ENCODE peak calls at places on chromosomes 6 and 20, in seven cellular contexts. B is breast epithelium, W is HCT116, Y is lung, Q is left ventricle myocardium inferior, P is stomach, U is ovary. A is an unnamed sample. For H3K4me1, the result is how much of the 10 kb centered on the place peaks cover.

GRCh38 chr6:113055998-113056397 is 708.9 kb downstream of the RFPL4B start:
- DNase-seq in U (no peak), Q (no peak), W (no peak), B (no peak), P (no peak), Y (no peak), A (no peak)

GRCh38 chr6:40536442-40536841 is 50.7 kb downstream of the LRFN2 start:
- DNase-seq in Y (no peak), P (no peak), U (no peak), Q (no peak), B (no peak), W (no peak), A (no peak)

GRCh38 chr20:32037929-32038328 is 14.1 kb upstream of the HCK start:
- DNase-seq in W (no peak), Q (no peak), B (no peak), Y (no peak), U (no peak), P (no peak), A (no peak)

GRCh38 chr20:50548396-50548795 is 38.2 kb downstream of the PTPN1 start:
- DNase-seq in Y (peak), W (no peak), U (no peak), Q (no peak), P (no peak), B (no peak), A (no peak)

GRCh38 chr6:138719011-138719635 is 54.4 kb upstream of the CCDC28A start:
- DNase-seq in P (no peak), W (no peak), B (no peak), U (no peak), Q (no peak), Y (no peak), A (no peak)

GRCh38 chr6:113649276-113649675 is 207.9 kb upstream of the MARCKS start:
- DNase-seq in Y (peak), W (no peak), Q (no peak), B (peak), P (no peak), U (no peak), A (no peak)

GRCh38 chr6:110561016-110561396 is 84.6 kb upstream of the SLC22A16 start:
- DNase-seq in P (no peak), Y (no peak), Q (no peak), B (no peak), W (no peak), U (no peak), A (no peak)

GRCh38 chr6:54586251-54586650 is 260.3 kb upstream of the FAM83B start:
- DNase-seq in Q (no peak), U (no peak), B (no peak), Y (no peak), P (no peak), W (no peak), A (no peak)

GRCh38 chr20:4384961-4385360 is 336.7 kb upstream of the PRND start:
- DNase-seq in W (no peak), B (no peak), Q (no peak), P (no peak), Y (no peak), U (no peak), A (no peak)

GRCh38 chr20:2455771-2456497 is 14.7 kb downstream of the SNRPB start:
- DNase-seq in U (no peak), W (no peak), B (no peak), Y (no peak), P (no peak), Q (no peak), A (no peak)

GRCh38 chr20:46173652-46174468 is 55.7 kb downstream of the CD40 start:
- DNase-seq in P (no peak), Q (no peak), W (no peak), B (no peak), Y (no peak), U (no peak), A (no peak)
- H3K4me3 ChIP-seq in P (no peak), Q (no peak), W (no peak), B (peak), Y (no peak), U (no peak), A (no peak)

DNA sequence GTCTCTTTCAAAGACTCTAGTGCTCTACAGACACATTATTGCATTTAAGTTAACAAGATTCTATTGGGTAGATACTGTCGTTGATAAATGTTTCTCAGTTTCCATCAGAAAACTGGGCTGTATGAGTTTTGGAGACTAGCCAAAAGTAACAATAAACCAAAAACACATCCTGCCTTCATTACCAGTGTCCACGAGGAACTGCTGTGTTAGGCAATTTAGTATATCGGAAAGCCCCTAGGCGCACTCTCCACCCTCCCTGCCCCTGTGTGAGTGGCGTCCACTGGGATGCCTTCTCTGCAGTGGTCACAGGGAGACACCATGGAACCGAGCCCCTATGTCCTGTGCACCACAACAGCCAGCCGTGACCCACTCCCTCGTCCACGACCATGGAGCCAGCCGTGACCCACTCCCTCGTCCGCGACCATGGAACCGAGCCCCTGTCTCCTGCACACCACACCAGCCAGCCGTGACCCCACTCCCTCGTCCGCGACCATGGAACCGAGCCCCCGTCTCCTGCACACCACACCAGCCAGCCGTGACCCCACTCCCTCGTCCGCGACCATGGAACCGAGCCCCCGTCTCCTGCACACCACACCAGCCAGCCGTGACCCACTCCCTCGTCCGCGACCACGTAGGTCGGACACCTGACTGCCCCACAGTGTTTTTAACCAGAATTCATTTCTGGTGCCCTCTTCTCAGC is 35.3 kb downstream of the DLL1 start:
- DNase-seq in U (no peak), W (no peak), P (no peak), Y (no peak), Q (no peak), B (no peak), A (no peak)
- TF ChIP-seq CTCF in U (no peak), W (no peak), P (no peak), Y (no peak), Q (no peak), B (no peak), A (no peak)

DNA sequence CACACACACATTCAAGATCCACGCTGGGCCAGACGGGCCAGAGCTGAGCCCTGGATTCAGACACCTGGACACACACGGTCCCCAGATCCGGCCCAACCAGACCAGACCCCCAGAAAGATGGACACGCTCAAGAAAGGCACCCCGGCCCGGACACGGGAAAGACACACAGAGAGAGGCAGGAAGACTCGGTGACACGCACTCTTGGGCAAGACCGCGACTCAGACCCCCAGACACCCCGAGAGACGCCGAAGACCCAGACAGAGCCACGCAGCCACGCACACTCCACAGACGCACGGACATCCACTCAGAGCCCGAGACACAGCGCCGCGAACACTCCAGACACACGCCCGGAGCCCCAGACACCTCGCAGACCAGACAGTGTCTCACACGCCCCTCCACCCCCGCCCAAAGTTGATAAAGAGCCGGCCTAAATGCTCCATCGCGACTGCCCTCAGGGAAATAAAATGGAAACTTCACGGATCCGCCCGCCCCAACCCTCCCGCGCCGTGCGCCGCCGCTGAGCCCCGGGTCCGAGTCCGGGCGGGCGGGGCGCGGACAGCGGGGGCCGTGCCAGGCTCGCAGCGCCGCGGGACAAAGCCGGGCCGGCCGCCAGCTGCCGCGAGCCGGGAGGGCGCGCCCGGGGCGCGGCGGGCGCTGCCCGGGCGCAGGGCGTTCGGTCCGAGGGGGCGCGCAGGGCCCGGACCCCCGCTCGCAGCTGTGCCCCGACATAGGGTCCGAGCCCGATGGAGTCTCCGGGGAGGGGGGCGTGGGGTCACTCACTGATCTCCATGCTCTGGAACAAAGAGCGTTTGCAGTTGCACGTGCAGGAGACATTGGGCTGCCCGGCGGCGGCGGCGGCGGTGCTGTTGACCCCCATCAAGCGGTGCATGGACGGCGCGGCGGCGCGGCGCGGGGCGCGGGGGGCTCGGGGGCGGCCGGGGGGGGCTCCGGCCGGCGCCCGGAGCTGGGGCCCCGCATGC is 831 bp downstream of the PMEPA1 start:
- DNase-seq in W (no peak), B (no peak), U (peak), Q (peak), P (no peak), Y (no peak), A (no peak)
- H3K4me1 ChIP-seq in W (under half), B (under half), U (under half), Q (half or more), P (under half), Y (under half), A (under half)

DNA sequence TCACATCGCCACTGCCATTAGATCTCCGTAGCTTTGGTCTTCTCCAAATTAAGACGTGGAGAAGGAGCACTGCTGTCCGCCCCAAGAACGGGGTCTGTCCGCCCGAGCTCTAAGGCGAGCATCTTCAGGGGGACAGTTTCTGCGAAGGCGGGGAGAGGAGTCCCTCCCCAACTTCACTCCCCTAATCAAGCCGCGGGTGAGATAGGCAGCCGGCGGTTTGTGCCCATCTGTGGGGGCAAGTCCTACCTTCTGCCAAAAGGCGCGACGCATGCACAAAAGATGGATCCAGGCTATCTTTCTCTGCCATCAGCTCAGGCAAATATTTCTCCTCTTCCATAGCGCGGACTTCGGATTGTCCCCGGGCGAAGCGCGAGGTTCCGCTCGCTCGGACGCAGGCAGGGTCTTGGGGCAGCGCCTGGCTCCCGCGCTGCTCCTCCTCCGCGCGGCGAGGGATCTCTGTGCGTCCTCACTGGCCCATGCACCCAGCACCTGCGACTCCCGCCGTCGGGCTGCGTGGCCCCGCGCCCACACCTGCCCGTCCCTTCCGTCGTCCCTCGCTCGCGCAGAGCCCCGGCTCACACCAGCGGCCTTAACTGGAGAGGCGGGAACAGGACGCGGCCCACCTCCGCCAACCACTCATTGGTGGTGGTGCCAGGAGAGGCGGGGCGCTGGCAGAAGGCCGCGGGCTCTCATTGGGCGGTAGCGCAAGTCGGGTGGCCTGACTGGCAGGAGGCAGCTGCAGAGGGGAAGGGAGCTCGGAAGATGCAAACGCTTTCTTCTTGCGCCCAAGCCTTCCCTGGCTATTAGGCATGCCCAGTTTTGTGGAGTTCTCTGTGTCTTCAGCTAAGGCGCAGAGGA is at the start of gene KHDRBS2:
- DNase-seq in W (no peak), Q (peak), P (peak), Y (peak), U (peak), B (peak), A (peak)
- H3K4me3 ChIP-seq in W (no peak), Q (peak), P (peak), Y (peak), U (peak), B (peak), A (peak)

GRCh38 chr6:87837444-87837843 is 135.4 kb upstream of the AKIRIN2 start:
- DNase-seq in U (no peak), Y (no peak), Q (no peak), P (no peak), B (no peak), W (no peak), A (no peak)
- TF ChIP-seq CTCF in U (no peak), Y (no peak), Q (no peak), P (no peak), B (no peak), W (no peak), A (no peak)

GRCh38 chr6:11233936-11234573 is 1.6 kb upstream of the NEDD9 start:
- DNase-seq in B (peak), P (no peak), W (no peak), Y (no peak), U (no peak), Q (no peak), A (no peak)
- H3K4me1 ChIP-seq in B (under half), P (under half), W (under half), Y (under half), U (under half), Q (under half), A (half or more)

GRCh38 chr6:393391-394221 is 2.1 kb downstream of the IRF4 start:
- DNase-seq in B (no peak), W (no peak), Y (no peak), Q (no peak), U (no peak), P (no peak), A (no peak)

GRCh38 chr6:392441-393390 is 1.2 kb downstream of the IRF4 start:
- DNase-seq in Y (no peak), U (no peak), P (no peak), W (no peak), B (no peak), Q (no peak), A (no peak)

GRCh38 chr6:389622-390021 is 1.9 kb upstream of the IRF4 start:
- DNase-seq in B (no peak), W (no peak), U (no peak), P (no peak), Q (no peak), Y (no peak), A (no peak)

GRCh38 chr6:390914-391558 is 516 bp upstream of the IRF4 start:
- DNase-seq in W (no peak), P (no peak), Q (no peak), U (no peak), Y (no peak), B (no peak), A (no peak)

GRCh38 chr6:391559-392440 is at the start of gene IRF4:
- DNase-seq in W (no peak), U (no peak), B (no peak), Q (no peak), Y (no peak), P (no peak), A (no peak)
- H3K4me3 ChIP-seq in W (no peak), U (peak), B (peak), Q (peak), Y (peak), P (peak), A (peak)

A was measured in esophagus squamous epithelium.